ENCODE peak calls at places on chromosomes 11 and 22, in ten cellular contexts. O is NCI-H1694; B is ACHN; Q is smooth muscle cell of the brain vasculature; Z is NCI-H2171 treated with DMSO at 0.1 percent for 48 hours; H is lower lobe of right lung; I is NCI-H345; N is CD8-positive, alpha-beta T cell; S is activated CD4-positive, CD25-positive, alpha-beta regulatory T cell; Y is substantia nigra. J is an unnamed sample.

GRCh38 chr11:112213753-112214152 is 12.5 kb upstream of the PTS start:
- DNase-seq in O (no peak), S (no peak), Q (no peak), Y (no peak), N (no peak), I (no peak), H (no peak), Z (no peak), B (no peak), J (no peak)

GRCh38 chr11:31968774-31969433 is 122.0 kb upstream of the RCN1 start:
- DNase-seq in H (no peak), Z (peak; percentile 97), N (no peak), B (peak; percentile 33), Q (no peak), I (no peak), O (peak; percentile 83), S (no peak), Y (no peak), J (no peak)

GRCh38 chr22:31248965-31249940 is 37.2 kb downstream of the LIMK2 start:
- DNase-seq in B (no peak), I (no peak), N (no peak), Z (no peak), Y (no peak), Q (no peak), S (no peak), H (no peak), O (no peak), J (no peak)

GRCh38 chr11:134369656-134370525 is 38.1 kb downstream of the GLB1L2 start:
- DNase-seq in I (no peak), O (no peak), Y (no peak), Z (no peak), S (no peak), Q (no peak), H (peak; percentile 36), B (no peak), N (no peak), J (no peak)

GRCh38 chr11:134476435-134477021 is 64.5 kb upstream of the B3GAT1 start:
- DNase-seq in Q (no peak), H (no peak), B (peak; percentile 32), N (no peak), S (no peak), I (no peak), O (no peak), Z (no peak), Y (no peak), J (peak; percentile 8)

GRCh38 chr11:66841861-66842260 is 1.4 kb upstream of the RCE1 start:
- DNase-seq in N (no peak), S (no peak), H (no peak), Q (no peak), I (no peak), O (no peak), B (no peak), Y (no peak), Z (no peak), J (no peak)

GRCh38 chr11:66674964-66675602 is 2.6 kb downstream of the RBM4B start:
- DNase-seq in B (no peak), S (no peak), Q (no peak), I (peak; percentile 29), Z (no peak), Y (no peak), N (no peak), O (no peak), H (no peak), J (no peak)

GRCh38 chr11:43419460-43419859 is 60.7 kb downstream of the TTC17 start:
- DNase-seq in O (peak; percentile 17), Q (peak; percentile 12), B (peak; percentile 40), Z (peak; percentile 36), N (no peak), S (no peak), I (peak; percentile 6), H (no peak), Y (no peak), J (peak; percentile 27)

GRCh38 chr11:304061-304506 is 3.5 kb upstream of the IFITM2 start:
- DNase-seq in H (peak; percentile 48), Z (no peak), Y (no peak), I (no peak), O (no peak), S (no peak), Q (no peak), B (no peak), N (no peak), J (no peak)

GRCh38 chr11:1487851-1488574 is 1.4 kb upstream of the MOB2 start:
- DNase-seq in H (peak; percentile 45), Y (no peak), S (no peak), Q (no peak), I (no peak), B (no peak), Z (no peak), O (no peak), N (no peak), J (no peak)

GRCh38 chr22:50001388-50002231 is 11.0 kb downstream of the IL17REL start:
- DNase-seq in I (peak; percentile 13), Q (no peak), H (peak; percentile 37), N (no peak), S (no peak), Z (peak; percentile 78), Y (no peak), B (no peak), O (peak; percentile 29), J (no peak)

GRCh38 chr11:118658372-118659313 is 20.8 kb downstream of the TREH start:
- DNase-seq in H (no peak), O (no peak), Y (no peak), Z (no peak), Q (no peak), I (peak; percentile 3), B (peak; percentile 46), N (no peak), S (no peak), J (no peak)

GRCh38 chr11:103398829-103399228 is 289.6 kb downstream of the DYNC2H1 start:
- DNase-seq in H (no peak), Q (no peak), S (no peak), Y (no peak), I (no peak), B (no peak), Z (no peak), O (no peak), N (no peak), J (no peak)

GRCh38 chr22:19844423-19845368 is 10.0 kb downstream of the GNB1L start:
- DNase-seq in H (peak; percentile 82), O (no peak), N (no peak), Y (peak; percentile 29), B (no peak), Z (no peak), I (no peak), S (no peak), Q (peak; percentile 12), J (no peak)

GRCh38 chr11:17401841-17402240 is 13.4 kb upstream of the KCNJ11 start:
- DNase-seq in Z (no peak), B (no peak), Q (no peak), H (no peak), S (no peak), I (no peak), N (no peak), Y (no peak), O (no peak), J (no peak)

GRCh38 chr22:38228873-38229740 is 27.3 kb downstream of the MAFF start:
- DNase-seq in B (no peak), Q (no peak), H (no peak), Y (no peak), O (peak; percentile 13), N (no peak), I (no peak), S (no peak), Z (no peak), J (peak; percentile 97)

GRCh38 chr11:130636672-130637463 is 188.4 kb downstream of the ADAMTS15 start:
- DNase-seq in S (no peak), H (no peak), Q (no peak), I (no peak), Z (no peak), Y (no peak), N (no peak), O (no peak), B (peak; percentile 87), J (peak; percentile 89)

GRCh38 chr11:85826096-85826855 is 15.3 kb upstream of the SYTL2 start:
- DNase-seq in I (no peak), B (peak; percentile 25), H (no peak), Y (no peak), Z (peak; percentile 42), Q (no peak), O (no peak), N (peak; percentile 23), S (no peak), J (peak; percentile 35)

GRCh38 chr22:34986461-34986977 is 79.4 kb upstream of the ISX start:
- DNase-seq in Q (no peak), B (no peak), I (no peak), S (no peak), O (no peak), H (no peak), Z (no peak), N (no peak), Y (no peak), J (no peak)

GRCh38 chr11:34126959-34127848 is 21.8 kb downstream of the NAT10 start:
- DNase-seq in N (no peak), H (no peak), O (no peak), Z (no peak), S (no peak), Y (no peak), I (no peak), B (no peak), Q (no peak), J (no peak)

GRCh38 chr11:223921-224320 is 12.2 kb downstream of the SIRT3 start:
- DNase-seq in H (no peak), Y (no peak), I (no peak), Z (no peak), N (no peak), B (no peak), Q (no peak), O (no peak), S (no peak), J (no peak)

GRCh38 chr11:893008-893654 is 17.5 kb downstream of the CHID1 start:
- DNase-seq in Q (no peak), B (no peak), Y (no peak), H (no peak), N (no peak), O (no peak), Z (no peak), S (no peak), I (no peak), J (no peak)

GRCh38 chr22:42680648-42681047 is 31.5 kb upstream of the CYB5R3 start:
- DNase-seq in S (no peak), N (no peak), Z (no peak), H (no peak), Q (peak; percentile 69), O (no peak), I (no peak), Y (no peak), B (peak; percentile 95), J (peak; percentile 37)

GRCh38 chr11:26993965-26994446 is at the start of gene FIBIN:
- DNase-seq in O (no peak), S (no peak), Y (no peak), I (no peak), N (no peak), H (peak; percentile 46), Q (no peak), B (no peak), Z (peak; percentile 24), J (no peak)

GRCh38 chr11:117279711-117280376 is 11.3 kb upstream of the BACE1-AS start:
- DNase-seq in I (no peak), S (no peak), Y (no peak), B (no peak), N (no peak), Z (no peak), O (no peak), Q (no peak), H (no peak), J (no peak)

GRCh38 chr11:99170606-99171005 is 149.9 kb downstream of the CNTN5 start:
- DNase-seq in Z (no peak), N (no peak), S (no peak), B (no peak), H (no peak), Y (no peak), O (no peak), I (no peak), Q (no peak), J (no peak)

GRCh38 chr11:132960273-132960672 is 572.0 kb downstream of the OPCML start:
- DNase-seq in O (no peak), N (no peak), B (no peak), I (no peak), S (no peak), Y (no peak), Q (no peak), Z (no peak), H (no peak), J (no peak)

GRCh38 chr11:30914143-30914762 is 328.1 kb upstream of the MPPED2 start:
- DNase-seq in O (no peak), N (peak; percentile 11), Y (peak; percentile 15), S (no peak), Z (peak; percentile 69), H (peak; percentile 48), I (peak; percentile 27), Q (peak; percentile 6), B (peak; percentile 1), J (peak; percentile 39)